ENCODE peak calls at places on chromosomes 12 and 14, in four cellular contexts. U is HL-60, X is K562, S is GM12878. J is an unnamed sample.

GRCh38 chr12:52022841-52023181 is 16.1 kb downstream of the TAMALIN start:
- DNase-seq in U (no peak), X (peak), S (no peak), J (no peak)

GRCh38 chr14:77498984-77499527 is 440 bp upstream of the ISM2 start:
- DNase-seq in U (no peak), X (no peak), S (no peak), J (peak)

GRCh38 chr12:38155526-38156496 is 160.8 kb upstream of the ALG10B start:
- DNase-seq in U (no peak), X (no peak), S (no peak), J (no peak)

GRCh38 chr12:122079038-122079531 is 529 bp downstream of the MLXIP start:
- DNase-seq in U (no peak), X (no peak), S (no peak), J (no peak)

GRCh38 chr14:96267336-96267735 is 11.3 kb downstream of the BDKRB1 start:
- DNase-seq in U (no peak), X (no peak), S (no peak), J (no peak)

GRCh38 chr14:80678436-80678835 is 263.1 kb downstream of the CEP128 start:
- DNase-seq in U (no peak), X (no peak), S (no peak), J (no peak)

GRCh38 chr12:46101121-46101869 is 110.9 kb upstream of the SCAF11 start:
- DNase-seq in U (no peak), X (no peak), S (no peak), J (no peak)

GRCh38 chr14:23558363-23559009 is 2.4 kb downstream of the THTPA start:
- DNase-seq in U (no peak), X (no peak), S (no peak), J (no peak)

GRCh38 chr12:105013892-105014291 is 27.8 kb downstream of the NOPCHAP1 start:
- DNase-seq in U (peak), X (no peak), S (no peak), J (no peak)

GRCh38 chr14:57364659-57365450 is 25.5 kb upstream of the NAA30 start:
- DNase-seq in U (no peak), X (no peak), S (no peak), J (no peak)

GRCh38 chr12:22626429-22626828 is 1.5 kb downstream of the ETNK1 start:
- DNase-seq in U (no peak), X (no peak), S (peak), J (peak)

GRCh38 chr14:55454264-55455151 is 14.1 kb upstream of the TBPL2 start:
- DNase-seq in U (no peak), X (no peak), S (no peak), J (no peak)

GRCh38 chr12:93621986-93622385 is 49.5 kb downstream of the SOCS2 start:
- DNase-seq in U (no peak), X (no peak), S (no peak), J (no peak)

GRCh38 chr12:123078114-123078465 is 72.8 kb downstream of the PITPNM2 start:
- DNase-seq in U (no peak), X (no peak), S (no peak), J (no peak)

GRCh38 chr14:95523818-95524448 is 7.5 kb upstream of the SYNE3 start:
- DNase-seq in U (no peak), X (peak), S (no peak), J (no peak)

GRCh38 chr14:77098470-77099353 is 654 bp downstream of the CIPC start:
- DNase-seq in U (no peak), X (peak), S (no peak), J (no peak)

GRCh38 chr12:56630180-56630632 is at the start of gene BAZ2A:
- DNase-seq in U (no peak), X (peak), S (no peak), J (peak)

GRCh38 chr12:6333029-6333428 is 8.8 kb downstream of the TNFRSF1A start:
- DNase-seq in U (no peak), X (no peak), S (no peak), J (no peak)

GRCh38 chr14:69983317-69983716 is 104.1 kb downstream of the SMOC1 start:
- DNase-seq in U (no peak), X (no peak), S (no peak), J (no peak)

GRCh38 chr12:115354007-115354452 is 670.1 kb upstream of the TBX3 start:
- DNase-seq in U (no peak), X (no peak), S (no peak), J (no peak)

GRCh38 chr12:104519190-104519857 is 62.6 kb downstream of the CHST11 start:
- DNase-seq in U (no peak), X (no peak), S (no peak), J (no peak)

GRCh38 chr12:29610473-29611174 is 113.1 kb upstream of the OVCH1 start:
- DNase-seq in U (no peak), X (no peak), S (no peak), J (no peak)

GRCh38 chr12:109702126-109702841 is 11.3 kb upstream of the FAM222A start:
- DNase-seq in U (no peak), X (no peak), S (no peak), J (no peak)

GRCh38 chr12:75985566-75985965 is 46.0 kb downstream of the PHLDA1 start:
- DNase-seq in U (no peak), X (no peak), S (no peak), J (no peak)

DNA sequence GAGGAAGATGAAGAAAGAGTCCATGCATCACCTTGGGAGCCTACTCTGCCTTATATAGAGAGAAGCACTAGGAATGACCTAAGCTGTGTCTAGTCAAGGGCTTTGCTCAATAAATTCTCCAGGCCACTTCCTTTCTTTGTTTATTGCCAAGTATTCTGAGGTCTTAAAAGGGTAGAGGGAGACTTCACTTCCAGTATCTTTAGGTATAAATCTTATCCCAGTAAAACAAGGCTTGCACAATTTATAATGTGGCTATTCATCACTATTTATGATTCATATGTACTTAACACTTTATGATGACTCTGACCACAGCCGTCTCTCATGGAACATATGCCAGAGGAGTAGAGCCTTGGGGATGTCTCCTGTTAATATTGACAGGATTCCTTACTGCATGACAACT is 85.1 kb upstream of the ARHGAP5 start:
- DNase-seq in U (no peak), X (no peak), S (no peak), J (no peak)
- TF ChIP-seq SPI1 in U (no peak), X (no peak), S (no peak), J (no peak)

DNA sequence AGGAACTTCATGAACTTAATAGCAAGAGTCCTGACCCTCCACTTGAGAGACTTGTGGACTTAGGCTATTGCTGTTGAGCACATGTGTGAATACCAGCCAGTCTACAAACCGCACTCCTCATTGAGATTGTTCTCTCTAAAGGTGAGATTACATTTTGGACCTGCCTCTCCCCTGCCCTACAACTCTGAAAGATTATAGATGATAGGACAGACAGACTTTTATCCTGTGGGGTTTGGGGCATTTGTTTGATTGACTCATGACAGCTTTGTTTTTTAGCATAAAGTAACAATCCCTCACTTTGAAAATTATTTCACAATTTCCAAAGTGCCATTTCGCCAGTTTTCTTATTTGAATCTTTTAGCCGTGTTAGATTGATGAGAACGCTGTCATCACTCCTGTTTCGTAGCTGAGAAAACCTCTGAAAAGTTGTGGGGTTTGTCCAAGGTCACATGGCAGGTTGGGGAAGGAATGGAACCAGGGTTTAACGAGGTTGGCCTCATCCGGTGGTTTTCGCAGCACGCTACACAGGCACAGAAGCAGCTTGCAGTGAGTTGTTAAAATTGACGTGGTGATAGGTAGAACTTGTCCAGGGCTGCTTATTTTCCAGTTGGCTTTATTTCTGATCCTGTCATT is 836 bp downstream of the EVL start:
- DNase-seq in U (peak), X (no peak), S (peak), J (no peak)
- TF ChIP-seq SPI1 in U (no peak), X (no peak), S (no peak), J (no peak)

DNA sequence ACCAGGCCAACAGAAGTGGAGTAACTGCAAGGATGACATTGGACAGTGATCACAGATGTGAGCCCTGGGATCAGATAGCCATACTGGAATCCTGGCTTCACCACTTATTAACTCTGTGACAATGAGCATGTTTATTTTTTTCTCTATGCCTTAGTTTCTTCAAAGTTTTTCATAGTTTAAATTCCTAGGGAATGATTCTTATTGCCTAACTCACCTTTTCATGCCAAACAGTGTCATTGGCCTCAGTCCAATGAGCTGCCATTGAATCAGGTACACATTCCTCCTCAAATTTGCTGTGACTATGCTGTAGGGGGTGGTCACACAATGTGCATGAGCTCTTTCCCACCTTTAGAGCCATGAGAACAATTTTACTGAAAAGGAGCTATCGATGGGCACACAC is 342.3 kb downstream of the SYT1 start:
- DNase-seq in U (no peak), X (no peak), S (no peak), J (no peak)
- TF ChIP-seq SPI1 in U (no peak), X (no peak), S (no peak), J (no peak)

GRCh38 chr14:61048640-61049039 is 67.6 kb downstream of the SLC38A6 start:
- DNase-seq in U (no peak), X (no peak), S (no peak), J (no peak)
- TF ChIP-seq SPI1 in U (no peak), X (no peak), S (no peak), J (no peak)

GRCh38 chr14:68295316-68295816 is 475.8 kb downstream of the RAD51B start:
- DNase-seq in U (no peak), X (peak), S (no peak), J (no peak)
- TF ChIP-seq SPI1 in U (no peak), X (peak), S (no peak), J (no peak)

J was measured in GM12891.